ENCODE peak calls at places on chromosomes 11 and 22, in five cellular contexts. Y is fibroblast of mammary gland, U is germinal center, O is cardiac fibroblast, T is heart left ventricle. X is an unnamed sample.

GRCh38 chr11:67584205-67584880 is 731 bp downstream of the GSTP1 start:
- DNase-seq in U (no peak), O (peak; percentile 52), Y (peak; percentile 55), T (peak; percentile 87), X (peak; percentile 84)

GRCh38 chr11:71477637-71478011 is 24.6 kb downstream of the NADSYN1 start:
- DNase-seq in Y (no peak), O (no peak), T (no peak), U (no peak), X (no peak)

GRCh38 chr11:2166091-2166851 is 5.3 kb upstream of the INS start:
- DNase-seq in Y (no peak), O (peak; percentile 28), T (no peak), U (peak; percentile 55), X (peak; percentile 46)

GRCh38 chr22:35609761-35610160 is 7.4 kb downstream of the MB start:
- DNase-seq in O (no peak), U (no peak), Y (no peak), T (peak; percentile 19), X (no peak)

GRCh38 chr11:13550761-13551160 is 55.0 kb upstream of the PTH start:
- DNase-seq in Y (no peak), O (no peak), T (no peak), U (no peak), X (no peak)

GRCh38 chr11:71329165-71329510 is 76.8 kb upstream of the SHANK2 start:
- DNase-seq in U (no peak), O (no peak), Y (no peak), T (no peak), X (no peak)

GRCh38 chr11:8501838-8502237 is 92.2 kb downstream of the STK33 start:
- DNase-seq in O (no peak), Y (peak; percentile 28), U (no peak), T (no peak), X (no peak)

GRCh38 chr11:61361237-61361636 is 445 bp downstream of the CYB561A3 start:
- DNase-seq in U (no peak), Y (no peak), O (no peak), T (no peak), X (no peak)

GRCh38 chr11:69641681-69642548 is 959 bp downstream of the CCND1 start:
- DNase-seq in Y (no peak), T (no peak), U (no peak), O (peak; percentile 29), X (no peak)